ENCODE peak calls at places on chromosomes 11 and 22, in seven cellular contexts. One of them, this sample, is unnamed.

GRCh38 chr22:36238348-36239149 is 778 bp downstream of the APOL2 start:
- DNase-seq in endothelial cell: no peak
- DNase-seq in GM20000: no peak
- DNase-seq in left lung: no peak
- DNase-seq in BE2C: peak; percentile 50
- DNase-seq in CD8-positive, alpha-beta T cell: no peak
- DNase-seq in CD4-positive, alpha-beta T cell: no peak
- DNase-seq in this sample: no peak

GRCh38 chr11:29019960-29020683 is 911.9 kb downstream of the METTL15 start:
- DNase-seq in endothelial cell: peak; percentile 17
- DNase-seq in GM20000: no peak
- DNase-seq in left lung: no peak
- DNase-seq in BE2C: peak; percentile 16
- DNase-seq in CD8-positive, alpha-beta T cell: no peak
- DNase-seq in CD4-positive, alpha-beta T cell: no peak
- DNase-seq in this sample: no peak

GRCh38 chr11:95419915-95420314 is 188.9 kb upstream of the SESN3 start:
- DNase-seq in endothelial cell: no peak
- DNase-seq in GM20000: no peak
- DNase-seq in left lung: no peak
- DNase-seq in BE2C: no peak
- DNase-seq in CD8-positive, alpha-beta T cell: no peak
- DNase-seq in CD4-positive, alpha-beta T cell: no peak
- DNase-seq in this sample: no peak

GRCh38 chr11:35563413-35564245 is 38.2 kb upstream of the PAMR1 start:
- DNase-seq in endothelial cell: no peak
- DNase-seq in GM20000: no peak
- DNase-seq in left lung: no peak
- DNase-seq in BE2C: no peak
- DNase-seq in CD8-positive, alpha-beta T cell: no peak
- DNase-seq in CD4-positive, alpha-beta T cell: no peak
- DNase-seq in this sample: no peak

GRCh38 chr11:8290122-8290810 is 26.6 kb upstream of the LMO1 start:
- DNase-seq in endothelial cell: no peak
- DNase-seq in GM20000: no peak
- DNase-seq in left lung: no peak
- DNase-seq in BE2C: no peak
- DNase-seq in CD8-positive, alpha-beta T cell: no peak
- DNase-seq in CD4-positive, alpha-beta T cell: no peak
- DNase-seq in this sample: no peak

GRCh38 chr11:83221694-83222093 is 28.2 kb downstream of the ANKRD42 start:
- DNase-seq in endothelial cell: no peak
- DNase-seq in GM20000: no peak
- DNase-seq in left lung: no peak
- DNase-seq in BE2C: no peak
- DNase-seq in CD8-positive, alpha-beta T cell: no peak
- DNase-seq in CD4-positive, alpha-beta T cell: no peak
- DNase-seq in this sample: no peak

GRCh38 chr11:63277345-63277943 is 34.0 kb upstream of the SLC22A25 start:
- DNase-seq in endothelial cell: no peak
- DNase-seq in GM20000: peak; percentile 7
- DNase-seq in left lung: no peak
- DNase-seq in BE2C: no peak
- DNase-seq in CD8-positive, alpha-beta T cell: no peak
- DNase-seq in CD4-positive, alpha-beta T cell: no peak
- DNase-seq in this sample: no peak

GRCh38 chr11:108958446-108959123 is 293.7 kb downstream of the DDX10 start:
- DNase-seq in endothelial cell: no peak
- DNase-seq in GM20000: no peak
- DNase-seq in left lung: no peak
- DNase-seq in BE2C: peak; percentile 68
- DNase-seq in CD8-positive, alpha-beta T cell: no peak
- DNase-seq in CD4-positive, alpha-beta T cell: no peak
- DNase-seq in this sample: no peak

GRCh38 chr22:47166446-47167016 is 404.1 kb downstream of the TBC1D22A start:
- DNase-seq in endothelial cell: no peak
- DNase-seq in GM20000: no peak
- DNase-seq in left lung: peak; percentile 24
- DNase-seq in BE2C: no peak
- DNase-seq in CD8-positive, alpha-beta T cell: no peak
- DNase-seq in CD4-positive, alpha-beta T cell: no peak
- DNase-seq in this sample: no peak

GRCh38 chr11:25711008-25711407 is 620.9 kb upstream of the ANO3 start:
- DNase-seq in endothelial cell: no peak
- DNase-seq in GM20000: no peak
- DNase-seq in left lung: no peak
- DNase-seq in BE2C: no peak
- DNase-seq in CD8-positive, alpha-beta T cell: no peak
- DNase-seq in CD4-positive, alpha-beta T cell: no peak
- DNase-seq in this sample: no peak

GRCh38 chr11:79942071-79942470 is 501.2 kb upstream of the TENM4 start:
- DNase-seq in endothelial cell: no peak
- DNase-seq in GM20000: no peak
- DNase-seq in left lung: no peak
- DNase-seq in BE2C: no peak
- DNase-seq in CD8-positive, alpha-beta T cell: no peak
- DNase-seq in CD4-positive, alpha-beta T cell: no peak
- DNase-seq in this sample: no peak

GRCh38 chr11:119205080-119205479 is 1.1 kb upstream of the CBL start:
- DNase-seq in endothelial cell: no peak
- DNase-seq in GM20000: peak; percentile 25
- DNase-seq in left lung: peak; percentile 50
- DNase-seq in BE2C: no peak
- DNase-seq in CD8-positive, alpha-beta T cell: no peak
- DNase-seq in CD4-positive, alpha-beta T cell: no peak
- DNase-seq in this sample: no peak

GRCh38 chr11:70119502-70119901 is 41.4 kb downstream of the ANO1 start:
- DNase-seq in endothelial cell: no peak
- DNase-seq in GM20000: no peak
- DNase-seq in left lung: no peak
- DNase-seq in BE2C: no peak
- DNase-seq in CD8-positive, alpha-beta T cell: no peak
- DNase-seq in CD4-positive, alpha-beta T cell: no peak
- DNase-seq in this sample: no peak

GRCh38 chr11:108562746-108563581 is 30.6 kb downstream of the EXPH5 start:
- DNase-seq in endothelial cell: no peak
- DNase-seq in GM20000: no peak
- DNase-seq in left lung: no peak
- DNase-seq in BE2C: no peak
- DNase-seq in CD8-positive, alpha-beta T cell: no peak
- DNase-seq in CD4-positive, alpha-beta T cell: no peak
- DNase-seq in this sample: no peak

GRCh38 chr11:76788661-76789442 is 5.7 kb downstream of the TSKU start:
- DNase-seq in endothelial cell: no peak
- DNase-seq in GM20000: no peak
- DNase-seq in left lung: peak; percentile 47
- DNase-seq in BE2C: no peak
- DNase-seq in CD8-positive, alpha-beta T cell: no peak
- DNase-seq in CD4-positive, alpha-beta T cell: no peak
- DNase-seq in this sample: no peak

GRCh38 chr11:43935131-43935979 is 7.1 kb upstream of the C11orf96 start:
- DNase-seq in endothelial cell: no peak
- DNase-seq in GM20000: no peak
- DNase-seq in left lung: no peak
- DNase-seq in BE2C: no peak
- DNase-seq in CD8-positive, alpha-beta T cell: no peak
- DNase-seq in CD4-positive, alpha-beta T cell: no peak
- DNase-seq in this sample: no peak

GRCh38 chr11:44601471-44602370 is 36.3 kb downstream of the CD82 start:
- DNase-seq in endothelial cell: no peak
- DNase-seq in GM20000: peak; percentile 65
- DNase-seq in left lung: no peak
- DNase-seq in BE2C: no peak
- DNase-seq in CD8-positive, alpha-beta T cell: no peak
- DNase-seq in CD4-positive, alpha-beta T cell: no peak
- DNase-seq in this sample: peak; percentile 73

GRCh38 chr22:49737101-49737551 is 90.5 kb downstream of the BRD1 start:
- DNase-seq in endothelial cell: no peak
- DNase-seq in GM20000: no peak
- DNase-seq in left lung: peak; percentile 16
- DNase-seq in BE2C: no peak
- DNase-seq in CD8-positive, alpha-beta T cell: no peak
- DNase-seq in CD4-positive, alpha-beta T cell: no peak
- DNase-seq in this sample: no peak

GRCh38 chr22:19717691-19718254 is 3.5 kb downstream of the SEPTIN5 start:
- DNase-seq in endothelial cell: peak; percentile 87
- DNase-seq in GM20000: peak; percentile 97
- DNase-seq in left lung: peak; percentile 70
- DNase-seq in BE2C: peak; percentile 81
- DNase-seq in CD8-positive, alpha-beta T cell: peak; percentile 84
- DNase-seq in CD4-positive, alpha-beta T cell: peak; percentile 76
- DNase-seq in this sample: peak; percentile 85

GRCh38 chr11:81959341-81959740 is 774.3 kb downstream of the FAM181B start:
- DNase-seq in endothelial cell: no peak
- DNase-seq in GM20000: no peak
- DNase-seq in left lung: no peak
- DNase-seq in BE2C: no peak
- DNase-seq in CD8-positive, alpha-beta T cell: no peak
- DNase-seq in CD4-positive, alpha-beta T cell: no peak
- DNase-seq in this sample: no peak

GRCh38 chr11:113464416-113464815 is 10.8 kb downstream of the DRD2 start:
- DNase-seq in endothelial cell: no peak
- DNase-seq in GM20000: no peak
- DNase-seq in left lung: no peak
- DNase-seq in BE2C: no peak
- DNase-seq in CD8-positive, alpha-beta T cell: no peak
- DNase-seq in CD4-positive, alpha-beta T cell: no peak
- DNase-seq in this sample: no peak

GRCh38 chr22:49941507-49942316 is 18.9 kb upstream of the PIM3 start:
- DNase-seq in endothelial cell: no peak
- DNase-seq in GM20000: no peak
- DNase-seq in left lung: no peak
- DNase-seq in BE2C: no peak
- DNase-seq in CD8-positive, alpha-beta T cell: no peak
- DNase-seq in CD4-positive, alpha-beta T cell: no peak
- DNase-seq in this sample: no peak

GRCh38 chr11:114738954-114739353 is 60.6 kb downstream of the NXPE2 start:
- DNase-seq in endothelial cell: peak; percentile 37
- DNase-seq in GM20000: peak; percentile 37
- DNase-seq in left lung: no peak
- DNase-seq in BE2C: peak; percentile 57
- DNase-seq in CD8-positive, alpha-beta T cell: no peak
- DNase-seq in CD4-positive, alpha-beta T cell: no peak
- DNase-seq in this sample: no peak

GRCh38 chr22:37088750-37089408 is 20.6 kb downstream of the TMPRSS6 start:
- DNase-seq in endothelial cell: no peak
- DNase-seq in GM20000: peak; percentile 61
- DNase-seq in left lung: no peak
- DNase-seq in BE2C: no peak
- DNase-seq in CD8-positive, alpha-beta T cell: no peak
- DNase-seq in CD4-positive, alpha-beta T cell: no peak
- DNase-seq in this sample: no peak

GRCh38 chr11:86492370-86493030 is 117.8 kb downstream of the CCDC81 start:
- DNase-seq in endothelial cell: no peak
- DNase-seq in GM20000: no peak
- DNase-seq in left lung: no peak
- DNase-seq in BE2C: no peak
- DNase-seq in CD8-positive, alpha-beta T cell: no peak
- DNase-seq in CD4-positive, alpha-beta T cell: no peak
- DNase-seq in this sample: no peak

GRCh38 chr11:126133902-126134301 is 71.2 kb upstream of the CDON start:
- DNase-seq in endothelial cell: peak; percentile 26
- DNase-seq in GM20000: no peak
- DNase-seq in left lung: no peak
- DNase-seq in BE2C: no peak
- DNase-seq in CD8-positive, alpha-beta T cell: no peak
- DNase-seq in CD4-positive, alpha-beta T cell: no peak
- DNase-seq in this sample: no peak

GRCh38 chr11:126129681-126130671 is 67.3 kb upstream of the CDON start:
- DNase-seq in endothelial cell: no peak
- DNase-seq in GM20000: no peak
- DNase-seq in left lung: peak; percentile 56
- DNase-seq in BE2C: no peak
- DNase-seq in CD8-positive, alpha-beta T cell: no peak
- DNase-seq in CD4-positive, alpha-beta T cell: no peak
- DNase-seq in this sample: no peak

GRCh38 chr11:126135182-126136176 is 72.8 kb upstream of the CDON start:
- DNase-seq in endothelial cell: no peak
- DNase-seq in GM20000: no peak
- DNase-seq in left lung: no peak
- DNase-seq in BE2C: no peak
- DNase-seq in CD8-positive, alpha-beta T cell: no peak
- DNase-seq in CD4-positive, alpha-beta T cell: no peak
- DNase-seq in this sample: no peak

GRCh38 chr11:126134461-126135155 is 71.9 kb upstream of the CDON start:
- DNase-seq in endothelial cell: no peak
- DNase-seq in GM20000: no peak
- DNase-seq in left lung: no peak
- DNase-seq in BE2C: no peak
- DNase-seq in CD8-positive, alpha-beta T cell: no peak
- DNase-seq in CD4-positive, alpha-beta T cell: no peak
- DNase-seq in this sample: no peak

DNA sequence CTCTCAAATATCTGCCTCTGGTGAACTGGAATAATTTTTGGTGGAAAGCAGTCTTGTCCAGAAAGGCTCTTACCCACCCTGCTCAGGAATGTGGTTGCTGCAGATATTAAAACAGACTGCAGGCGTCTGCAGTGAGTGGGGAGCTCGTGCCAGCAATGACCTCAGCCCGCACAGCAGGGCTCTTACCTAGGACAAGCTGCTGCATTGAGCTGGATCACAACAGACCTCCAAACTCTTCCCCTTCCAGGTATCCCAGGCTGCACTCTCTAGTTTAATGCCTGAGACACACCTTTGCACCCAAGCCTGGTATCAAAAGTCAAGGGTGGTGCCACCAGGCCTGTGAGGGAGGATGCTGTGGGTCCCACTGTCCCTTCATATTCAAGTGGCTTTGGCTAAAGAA is 69.7 kb upstream of the CDON start:
- DNase-seq in endothelial cell: no peak
- DNase-seq in GM20000: no peak
- DNase-seq in left lung: peak; percentile 75
- DNase-seq in BE2C: no peak
- DNase-seq in CD8-positive, alpha-beta T cell: no peak
- DNase-seq in CD4-positive, alpha-beta T cell: no peak
- DNase-seq in this sample: no peak
- TF ChIP-seq CTCF in endothelial cell: no peak
- TF ChIP-seq CTCF in GM20000: no peak
- TF ChIP-seq CTCF in left lung: no peak
- TF ChIP-seq CTCF in BE2C: no peak
- TF ChIP-seq CTCF in CD8-positive, alpha-beta T cell: no peak
- TF ChIP-seq CTCF in CD4-positive, alpha-beta T cell: no peak
- TF ChIP-seq CTCF in this sample: no peak

GRCh38 chr22:21947040-21948014 is 5.3 kb downstream of the PPM1F start:
- DNase-seq in endothelial cell: peak; percentile 48
- DNase-seq in GM20000: no peak
- DNase-seq in left lung: no peak
- DNase-seq in BE2C: no peak
- DNase-seq in CD8-positive, alpha-beta T cell: no peak
- DNase-seq in CD4-positive, alpha-beta T cell: no peak
- DNase-seq in this sample: no peak
- TF ChIP-seq CTCF in endothelial cell: peak; percentile 37
- TF ChIP-seq CTCF in GM20000: no peak
- TF ChIP-seq CTCF in left lung: peak; percentile 34
- TF ChIP-seq CTCF in BE2C: peak; percentile 56
- TF ChIP-seq CTCF in CD8-positive, alpha-beta T cell: no peak
- TF ChIP-seq CTCF in CD4-positive, alpha-beta T cell: no peak
- TF ChIP-seq CTCF in this sample: no peak

GRCh38 chr11:33835143-33835878 is 56.6 kb downstream of the LMO2 start:
- DNase-seq in endothelial cell: no peak
- DNase-seq in GM20000: no peak
- DNase-seq in left lung: no peak
- DNase-seq in BE2C: no peak
- DNase-seq in CD8-positive, alpha-beta T cell: no peak
- DNase-seq in CD4-positive, alpha-beta T cell: no peak
- DNase-seq in this sample: no peak
- TF ChIP-seq CTCF in endothelial cell: no peak
- TF ChIP-seq CTCF in GM20000: no peak
- TF ChIP-seq CTCF in left lung: peak; percentile 6
- TF ChIP-seq CTCF in BE2C: peak; percentile 25
- TF ChIP-seq CTCF in CD8-positive, alpha-beta T cell: peak; percentile 21
- TF ChIP-seq CTCF in CD4-positive, alpha-beta T cell: no peak
- TF ChIP-seq CTCF in this sample: no peak

GRCh38 chr11:46296520-46297448 is 19.3 kb downstream of the CREB3L1 start:
- DNase-seq in endothelial cell: peak; percentile 82
- DNase-seq in GM20000: no peak
- DNase-seq in left lung: peak; percentile 58
- DNase-seq in BE2C: peak; percentile 48
- DNase-seq in CD8-positive, alpha-beta T cell: no peak
- DNase-seq in CD4-positive, alpha-beta T cell: no peak
- DNase-seq in this sample: no peak
- TF ChIP-seq CTCF in endothelial cell: peak; percentile 68
- TF ChIP-seq CTCF in GM20000: no peak
- TF ChIP-seq CTCF in left lung: no peak
- TF ChIP-seq CTCF in BE2C: no peak
- TF ChIP-seq CTCF in CD8-positive, alpha-beta T cell: no peak
- TF ChIP-seq CTCF in CD4-positive, alpha-beta T cell: no peak
- TF ChIP-seq CTCF in this sample: no peak